ENCODE peak calls at places on chromosomes 5 and 9, in four cellular contexts. U is neuronal stem cell, C is cardiac fibroblast, D is thyroid gland. F is an unnamed sample.

GRCh38 chr9:117887941-117888340 is 183.7 kb downstream of the TLR4 start:
- DNase-seq in U (no peak), C (no peak), D (no peak), F (no peak)

GRCh38 chr9:89154651-89155336 is 23.8 kb downstream of the SHC3 start:
- DNase-seq in U (no peak), C (peak), D (no peak), F (peak)

GRCh38 chr9:304519-305185 is 90.0 kb downstream of the DOCK8 start:
- DNase-seq in U (no peak), C (no peak), D (peak), F (no peak)

GRCh38 chr5:166086568-166086967 is 2204.9 kb upstream of the WWC1 start:
- DNase-seq in U (no peak), C (no peak), D (no peak), F (no peak)

GRCh38 chr5:43482490-43483064 is 1.1 kb downstream of the TMEM267 start:
- DNase-seq in U (no peak), C (peak), D (no peak), F (no peak)

GRCh38 chr9:133938086-133938485 is 54.0 kb downstream of the VAV2 start:
- DNase-seq in U (no peak), C (no peak), D (no peak), F (no peak)

GRCh38 chr9:124480621-124480981 is 26.6 kb downstream of the NR5A1 start:
- DNase-seq in U (no peak), C (peak), D (no peak), F (peak)

GRCh38 chr9:125276771-125277170 is 15.1 kb downstream of the GAPVD1 start:
- DNase-seq in U (no peak), C (no peak), D (no peak), F (no peak)

GRCh38 chr5:164358531-164359259 is 853.3 kb downstream of the MAT2B start:
- DNase-seq in U (no peak), C (peak), D (no peak), F (no peak)

GRCh38 chr5:172740483-172741205 is 30.4 kb downstream of the DUSP1 start:
- DNase-seq in U (no peak), C (peak), D (peak), F (no peak)

GRCh38 chr5:17831279-17831678 is 197.0 kb downstream of the TAF11L14 start:
- DNase-seq in U (no peak), C (no peak), D (no peak), F (no peak)

GRCh38 chr9:35836595-35836994 is 7.6 kb downstream of the TMEM8B start:
- DNase-seq in U (no peak), C (no peak), D (no peak), F (no peak)

GRCh38 chr5:180350711-180351110 is 2.4 kb downstream of the GFPT2 start:
- DNase-seq in U (no peak), C (no peak), D (no peak), F (no peak)

GRCh38 chr9:93299418-93300174 is 115.7 kb downstream of the WNK2 start:
- DNase-seq in U (no peak), C (no peak), D (no peak), F (no peak)

GRCh38 chr5:159099049-159099760 is 511 bp downstream of the EBF1 start:
- DNase-seq in U (peak), C (peak), D (peak), F (peak)

GRCh38 chr5:135546014-135546413 is 10.2 kb upstream of the NEUROG1 start:
- DNase-seq in U (peak), C (no peak), D (no peak), F (no peak)

GRCh38 chr5:52854949-52855348 is 67.2 kb downstream of the ITGA1 start:
- DNase-seq in U (no peak), C (no peak), D (no peak), F (no peak)

GRCh38 chr5:72213482-72213881 is 106.2 kb downstream of the MAP1B start:
- DNase-seq in U (no peak), C (no peak), D (no peak), F (no peak)

GRCh38 chr5:107868994-107869393 is 198.3 kb upstream of the EFNA5 start:
- DNase-seq in U (no peak), C (no peak), D (no peak), F (no peak)

GRCh38 chr5:138697720-138698360 is 55.4 kb upstream of the CTNNA1 start:
- DNase-seq in U (no peak), C (peak), D (no peak), F (no peak)

GRCh38 chr5:88787856-88788255 is 95.1 kb downstream of the MEF2C start:
- DNase-seq in U (no peak), C (peak), D (no peak), F (no peak)

GRCh38 chr9:34623386-34624235 is 3.3 kb upstream of the DCTN3 start:
- DNase-seq in U (no peak), C (no peak), D (no peak), F (no peak)

GRCh38 chr5:102971693-102972293 is 148.1 kb downstream of the GIN1 start:
- DNase-seq in U (no peak), C (peak), D (no peak), F (peak)

GRCh38 chr9:4762108-4762888 is 21.3 kb upstream of the AK3 start:
- DNase-seq in U (peak), C (peak), D (peak), F (peak)

GRCh38 chr5:96572864-96573512 is 89.2 kb upstream of the CAST start:
- DNase-seq in U (no peak), C (peak), D (no peak), F (no peak)

GRCh38 chr9:83062011-83062652 is 810 bp downstream of the RASEF start:
- DNase-seq in U (peak), C (peak), D (peak), F (no peak)

GRCh38 chr5:91443028-91443427 is 59.9 kb upstream of the ARRDC3 start:
- DNase-seq in U (no peak), C (peak), D (no peak), F (no peak)

GRCh38 chr9:130896233-130897012 is at the start of gene QRFP:
- DNase-seq in U (no peak), C (no peak), D (no peak), F (no peak)

GRCh38 chr5:179762781-179763176 is 30.2 kb downstream of the MAML1 start:
- DNase-seq in U (no peak), C (peak), D (no peak), F (no peak)

GRCh38 chr9:93669958-93670207 is 93.5 kb downstream of the PHF2 start:
- DNase-seq in U (no peak), C (no peak), D (no peak), F (no peak)

GRCh38 chr9:101485873-101486692 is 47.6 kb upstream of the RNF20 start:
- DNase-seq in U (peak), C (peak), D (peak), F (no peak)

GRCh38 chr9:5357431-5358105 is 17.9 kb upstream of the RLN1 start:
- DNase-seq in U (no peak), C (no peak), D (no peak), F (no peak)

GRCh38 chr9:6007770-6008168 is 7.7 kb downstream of the RANBP6 start:
- DNase-seq in U (peak), C (peak), D (peak), F (peak)

GRCh38 chr5:134508521-134509195 is 16.8 kb upstream of the JADE2 start:
- DNase-seq in U (no peak), C (no peak), D (no peak), F (no peak)

GRCh38 chr5:134506054-134507039 is 19.1 kb upstream of the JADE2 start:
- DNase-seq in U (no peak), C (no peak), D (peak), F (no peak)

GRCh38 chr5:134504629-134505300 is 20.7 kb upstream of the JADE2 start:
- DNase-seq in U (no peak), C (no peak), D (no peak), F (no peak)

GRCh38 chr5:134509308-134510040 is 16.0 kb upstream of the JADE2 start:
- DNase-seq in U (no peak), C (peak), D (no peak), F (no peak)

DNA sequence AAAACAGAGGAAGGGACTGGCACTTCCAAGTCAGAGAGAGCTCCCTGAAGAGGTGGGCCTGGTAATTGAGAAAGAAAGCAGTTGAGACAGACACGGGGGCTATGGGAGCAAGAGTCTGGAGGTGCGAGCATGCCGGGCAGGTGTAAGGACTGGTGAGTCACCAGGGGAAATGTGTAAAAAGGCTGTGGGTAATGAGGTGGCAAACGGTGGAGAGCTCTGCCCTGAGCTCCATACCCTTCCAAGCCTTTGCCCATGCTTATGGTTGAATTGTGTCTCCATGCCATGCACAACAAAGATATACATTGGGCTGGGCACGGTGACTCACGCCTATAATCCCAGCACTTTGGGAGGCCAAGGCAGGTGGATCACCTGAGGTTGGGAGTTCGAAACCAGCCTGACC is 18.0 kb upstream of the JADE2 start:
- DNase-seq in U (no peak), C (no peak), D (no peak), F (no peak)
- H3K4me3 ChIP-seq in U (no peak), C (no peak), D (no peak), F (no peak)

GRCh38 chr9:73089304-73089985 is 62.2 kb upstream of the ANXA1 start:
- DNase-seq in U (no peak), C (no peak), D (no peak), F (no peak)
- H3K4me3 ChIP-seq in U (no peak), C (no peak), D (no peak), F (no peak)

GRCh38 chr5:133742370-133743036 is 130.2 kb upstream of the FSTL4 start:
- DNase-seq in U (no peak), C (no peak), D (no peak), F (no peak)

GRCh38 chr5:133744909-133745308 is 132.6 kb upstream of the FSTL4 start:
- DNase-seq in U (no peak), C (no peak), D (no peak), F (no peak)

GRCh38 chr5:133741818-133742355 is 129.5 kb upstream of the FSTL4 start:
- DNase-seq in U (no peak), C (no peak), D (no peak), F (no peak)

GRCh38 chr5:133746834-133747233 is 134.5 kb upstream of the FSTL4 start:
- DNase-seq in U (no peak), C (no peak), D (no peak), F (no peak)

GRCh38 chr5:133744030-133744645 is 131.8 kb upstream of the FSTL4 start:
- DNase-seq in U (no peak), C (no peak), D (no peak), F (no peak)
- H3K4me3 ChIP-seq in U (no peak), C (no peak), D (no peak), F (no peak)

GRCh38 chr9:136539427-136540412 is 6.1 kb downstream of the NOTCH1 start:
- DNase-seq in U (no peak), C (peak), D (peak), F (peak)
- H3K4me3 ChIP-seq in U (no peak), C (no peak), D (no peak), F (no peak)

DNA sequence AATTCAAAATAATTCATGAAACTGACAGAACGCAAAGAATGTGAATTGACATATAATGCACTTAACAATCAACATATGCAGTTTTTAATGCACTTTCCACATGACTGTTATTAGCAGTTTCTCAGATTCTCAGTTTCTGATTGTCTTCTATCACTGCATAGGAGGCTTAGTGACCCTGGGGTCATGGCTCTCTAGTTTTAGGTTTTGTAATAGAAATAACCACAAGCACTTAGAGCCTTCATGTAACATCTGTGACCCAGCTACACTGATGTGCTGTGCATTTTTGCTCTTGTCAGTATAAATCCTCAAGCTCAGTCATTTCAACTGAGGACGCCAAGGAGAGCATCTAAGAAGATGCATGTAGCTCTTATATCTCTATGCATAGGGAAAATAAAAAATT is 163.1 kb upstream of the IZUMO3 start:
- DNase-seq in U (no peak), C (no peak), D (no peak), F (no peak)
- H3K4me3 ChIP-seq in U (no peak), C (no peak), D (no peak), F (no peak)

F was measured in Jurkat, Clone E6-1.